ENCODE peak calls at places on chromosomes 6 and 20, in four cellular contexts. One of them, this sample, is unnamed.

GRCh38 chr6:33696538-33697518 is 14.7 kb downstream of the UQCC2 start:
- DNase-seq in GM23338: no peak
- DNase-seq in GM12878: no peak
- DNase-seq in mammary epithelial cell: peak
- DNase-seq in this sample: peak

GRCh38 chr20:826695-827323 is 6.7 kb upstream of the FAM110A start:
- DNase-seq in GM12878: no peak
- DNase-seq in mammary epithelial cell: no peak
- DNase-seq in GM23338: no peak
- DNase-seq in this sample: no peak

GRCh38 chr20:59850018-59850641 is 83.3 kb downstream of the SYCP2 start:
- DNase-seq in GM23338: peak
- DNase-seq in mammary epithelial cell: no peak
- DNase-seq in GM12878: peak
- DNase-seq in this sample: peak

GRCh38 chr20:34185766-34186620 is 55.2 kb upstream of the ASIP start:
- DNase-seq in GM12878: no peak
- DNase-seq in mammary epithelial cell: no peak
- DNase-seq in GM23338: no peak
- DNase-seq in this sample: peak

GRCh38 chr6:42349753-42350573 is 101.8 kb downstream of the TRERF1 start:
- DNase-seq in mammary epithelial cell: no peak
- DNase-seq in GM12878: no peak
- DNase-seq in GM23338: no peak
- DNase-seq in this sample: peak

GRCh38 chr6:163793584-163793983 is 379.1 kb downstream of the QKI start:
- DNase-seq in GM12878: no peak
- DNase-seq in GM23338: no peak
- DNase-seq in mammary epithelial cell: peak
- DNase-seq in this sample: peak

GRCh38 chr6:10434235-10434634 is 19.4 kb upstream of the TFAP2A start:
- DNase-seq in GM12878: no peak
- DNase-seq in mammary epithelial cell: peak
- DNase-seq in GM23338: no peak
- DNase-seq in this sample: no peak

GRCh38 chr6:19210849-19211590 is 626.1 kb upstream of the ID4 start:
- DNase-seq in GM12878: no peak
- DNase-seq in mammary epithelial cell: no peak
- DNase-seq in GM23338: peak
- DNase-seq in this sample: no peak

GRCh38 chr6:110542311-110543024 is 66.1 kb upstream of the SLC22A16 start:
- DNase-seq in GM12878: no peak
- DNase-seq in GM23338: no peak
- DNase-seq in mammary epithelial cell: no peak
- DNase-seq in this sample: no peak

GRCh38 chr6:106181664-106182418 is 95.7 kb downstream of the PRDM1 start:
- DNase-seq in mammary epithelial cell: peak
- DNase-seq in GM23338: no peak
- DNase-seq in GM12878: peak
- DNase-seq in this sample: peak

GRCh38 chr6:144266091-144266649 is 19.0 kb upstream of the UTRN start:
- DNase-seq in GM12878: no peak
- DNase-seq in GM23338: peak
- DNase-seq in mammary epithelial cell: no peak
- DNase-seq in this sample: peak

GRCh38 chr20:19431906-19432305 is 219.5 kb downstream of the SLC24A3 start:
- DNase-seq in mammary epithelial cell: no peak
- DNase-seq in GM23338: no peak
- DNase-seq in GM12878: no peak
- DNase-seq in this sample: no peak

GRCh38 chr6:21953831-21954801 is 342.7 kb downstream of the PRL start:
- DNase-seq in mammary epithelial cell: peak
- DNase-seq in GM12878: no peak
- DNase-seq in GM23338: peak
- DNase-seq in this sample: peak

GRCh38 chr6:129340983-129341382 is 369.0 kb downstream of the ARHGAP18 start:
- DNase-seq in GM23338: no peak
- DNase-seq in GM12878: no peak
- DNase-seq in mammary epithelial cell: peak
- DNase-seq in this sample: peak

GRCh38 chr6:85751374-85752055 is 108.8 kb upstream of the SYNCRIP start:
- DNase-seq in mammary epithelial cell: no peak
- DNase-seq in GM12878: no peak
- DNase-seq in GM23338: no peak
- DNase-seq in this sample: no peak

GRCh38 chr20:34045294-34045693 is 51.6 kb downstream of the RALY start:
- DNase-seq in mammary epithelial cell: no peak
- DNase-seq in GM12878: no peak
- DNase-seq in GM23338: no peak
- DNase-seq in this sample: peak

GRCh38 chr20:15320941-15321340 is 983.5 kb upstream of the FLRT3 start:
- DNase-seq in GM23338: no peak
- DNase-seq in GM12878: no peak
- DNase-seq in mammary epithelial cell: peak
- DNase-seq in this sample: no peak

GRCh38 chr6:41318648-41319565 is 16.5 kb upstream of the NCR2 start:
- DNase-seq in mammary epithelial cell: peak
- DNase-seq in GM12878: peak
- DNase-seq in GM23338: peak
- DNase-seq in this sample: peak

GRCh38 chr6:88908598-88909548 is 54.5 kb downstream of the RNGTT start:
- DNase-seq in GM12878: no peak
- DNase-seq in mammary epithelial cell: peak
- DNase-seq in GM23338: no peak
- DNase-seq in this sample: peak

GRCh38 chr20:15642099-15642498 is 931.1 kb downstream of the KIF16B start:
- DNase-seq in mammary epithelial cell: no peak
- DNase-seq in GM12878: no peak
- DNase-seq in GM23338: no peak
- DNase-seq in this sample: no peak

GRCh38 chr20:19928379-19929360 is 88.5 kb upstream of the NAA20 start:
- DNase-seq in GM23338: no peak
- DNase-seq in mammary epithelial cell: peak
- DNase-seq in GM12878: no peak
- DNase-seq in this sample: no peak

GRCh38 chr6:52497652-52498408 is 77.7 kb downstream of the EFHC1 start:
- DNase-seq in GM12878: peak
- DNase-seq in mammary epithelial cell: no peak
- DNase-seq in GM23338: no peak
- DNase-seq in this sample: peak

DNA sequence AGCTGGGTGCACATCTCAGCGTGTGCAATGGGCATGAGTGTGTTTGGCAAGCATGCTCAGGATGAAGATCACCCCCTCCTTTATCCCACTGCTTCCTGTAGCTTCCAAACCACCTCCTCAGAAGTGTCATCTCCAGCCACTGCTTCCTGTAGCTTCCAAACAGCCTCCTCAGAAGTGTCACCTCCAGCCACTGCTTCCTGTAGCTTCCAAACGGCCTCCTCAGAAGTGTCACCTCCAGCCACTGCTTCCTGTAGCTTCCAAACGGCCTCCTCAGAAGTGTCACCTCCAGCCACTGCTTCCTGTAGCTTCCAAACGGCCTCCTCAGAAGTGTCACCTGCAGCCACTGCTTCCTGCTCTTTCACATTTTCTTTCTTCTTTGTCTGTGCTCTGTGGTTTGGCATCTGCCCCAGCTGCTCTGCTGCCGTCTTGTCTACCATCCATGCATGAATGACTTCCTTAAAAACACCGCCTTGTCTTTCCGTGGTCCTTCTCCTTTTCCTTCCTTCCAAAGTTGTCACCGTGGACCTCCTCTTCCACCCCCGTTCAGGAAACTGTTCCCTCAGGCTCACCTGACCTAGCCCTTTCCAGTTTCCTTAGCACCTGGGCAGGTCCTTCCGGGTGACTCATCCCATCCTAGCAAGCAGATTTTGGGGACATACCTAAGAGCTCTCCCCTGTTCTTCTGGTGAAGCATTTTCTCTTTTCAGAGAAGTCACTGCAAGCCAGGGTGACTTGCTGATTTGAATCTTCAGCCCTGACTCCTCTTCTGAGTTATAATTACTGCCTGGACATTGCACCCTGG is 43.5 kb upstream of the TIAM2 start:
- DNase-seq in GM23338: no peak
- DNase-seq in mammary epithelial cell: peak
- DNase-seq in GM12878: peak
- DNase-seq in this sample: no peak
- H3K4me3 ChIP-seq in GM23338: no peak
- H3K4me3 ChIP-seq in mammary epithelial cell: no peak
- H3K4me3 ChIP-seq in GM12878: no peak
- H3K4me3 ChIP-seq in this sample: no peak

GRCh38 chr6:32113386-32114352 is 4.5 kb upstream of the TNXB start:
- DNase-seq in GM12878: no peak
- DNase-seq in mammary epithelial cell: no peak
- DNase-seq in GM23338: peak
- DNase-seq in this sample: peak
- TF ChIP-seq CTCF in GM12878: no peak
- TF ChIP-seq CTCF in mammary epithelial cell: no peak
- TF ChIP-seq CTCF in GM23338: peak
- TF ChIP-seq CTCF in this sample: peak

GRCh38 chr20:54068966-54069365 is 1.4 kb downstream of the BCAS1 start:
- DNase-seq in GM23338: peak
- DNase-seq in GM12878: no peak
- DNase-seq in mammary epithelial cell: no peak
- DNase-seq in this sample: no peak
- H3K4me3 ChIP-seq in GM23338: no peak
- H3K4me3 ChIP-seq in GM12878: no peak
- H3K4me3 ChIP-seq in mammary epithelial cell: no peak
- H3K4me3 ChIP-seq in this sample: no peak

GRCh38 chr6:40308533-40309306 is 278.4 kb downstream of the LRFN2 start:
- DNase-seq in mammary epithelial cell: peak
- DNase-seq in GM23338: peak
- DNase-seq in GM12878: peak
- DNase-seq in this sample: peak
- TF ChIP-seq CTCF in mammary epithelial cell: peak
- TF ChIP-seq CTCF in GM23338: peak
- TF ChIP-seq CTCF in GM12878: peak
- TF ChIP-seq CTCF in this sample: peak